ENCODE peak calls at places on chromosomes 2 and 18, in seven cellular contexts. F, M, R, D, C, X and S are unnamed samples.

GRCh38 chr18:10727477-10727876 is 201.7 kb downstream of the NAPG start:
- DNase-seq in M (no peak), X (no peak), R (no peak), F (no peak), D (no peak), C (no peak), S (no peak)

GRCh38 chr2:173990970-173991819 is 26.0 kb upstream of the SP3 start:
- DNase-seq in C (peak), X (peak), D (no peak), F (no peak), R (peak), M (peak), S (no peak)

GRCh38 chr2:162091325-162092007 is 17.5 kb upstream of the DPP4 start:
- DNase-seq in D (no peak), M (no peak), C (no peak), X (no peak), R (no peak), F (no peak), S (no peak)

GRCh38 chr2:18891598-18892345 is 302.4 kb upstream of the NT5C1B start:
- DNase-seq in C (no peak), M (no peak), F (no peak), D (no peak), R (no peak), X (no peak), S (no peak)

GRCh38 chr18:60508108-60508507 is 135.5 kb upstream of the MC4R start:
- DNase-seq in R (no peak), D (no peak), X (no peak), M (no peak), C (no peak), F (no peak), S (no peak)

GRCh38 chr18:49011291-49011746 is 60.6 kb upstream of the SMAD7 start:
- DNase-seq in D (no peak), X (no peak), R (peak), F (no peak), C (no peak), M (peak), S (no peak)

GRCh38 chr2:159349674-159350299 is 63.3 kb upstream of the WDSUB1 start:
- DNase-seq in M (no peak), R (no peak), F (no peak), D (no peak), C (no peak), X (no peak), S (no peak)

GRCh38 chr2:157936464-157936863 is 60.3 kb upstream of the ACVR1 start:
- DNase-seq in R (no peak), F (no peak), D (peak), C (no peak), X (no peak), M (no peak), S (no peak)

GRCh38 chr2:88179228-88179679 is 9.1 kb downstream of the THNSL2 start:
- DNase-seq in C (no peak), M (peak), R (no peak), F (no peak), D (no peak), X (no peak), S (no peak)

GRCh38 chr18:48007955-48008701 is 77.7 kb upstream of the SMAD2 start:
- DNase-seq in M (peak), D (peak), C (no peak), X (peak), R (peak), F (peak), S (peak)

GRCh38 chr2:190948671-190949070 is 65.3 kb downstream of the STAT1 start:
- DNase-seq in X (no peak), C (no peak), F (no peak), D (peak), R (no peak), M (peak), S (no peak)

GRCh38 chr2:100301881-100302584 is 20.3 kb downstream of the LONRF2 start:
- DNase-seq in R (no peak), M (no peak), C (no peak), D (no peak), X (no peak), F (no peak), S (no peak)

GRCh38 chr18:59042477-59042842 is 97.2 kb upstream of the SEC11C start:
- DNase-seq in D (no peak), C (no peak), R (no peak), X (no peak), M (no peak), F (no peak), S (no peak)

GRCh38 chr18:32770181-32770650 is 2.6 kb downstream of the KLHL14 start:
- DNase-seq in D (no peak), C (no peak), M (peak), R (no peak), X (no peak), F (peak), S (no peak)

GRCh38 chr18:26470011-26470637 is 78.2 kb downstream of the KCTD1 start:
- DNase-seq in D (peak), C (no peak), X (no peak), M (no peak), R (no peak), F (peak), S (no peak)

GRCh38 chr2:98569915-98570314 is 38.4 kb downstream of the COA5 start:
- DNase-seq in F (no peak), D (no peak), C (no peak), X (no peak), R (no peak), M (no peak), S (no peak)

GRCh38 chr2:167582619-167583018 is 664.8 kb downstream of the STK39 start:
- DNase-seq in R (no peak), C (no peak), F (no peak), D (no peak), M (no peak), X (no peak), S (no peak)

GRCh38 chr2:61059382-61059781 is 6.3 kb upstream of the SANBR start:
- DNase-seq in M (no peak), X (no peak), C (no peak), F (no peak), D (no peak), R (no peak), S (no peak)

GRCh38 chr2:238243496-238244076 is 3.7 kb upstream of the HES6 start:
- DNase-seq in R (no peak), X (no peak), F (no peak), C (no peak), D (no peak), M (no peak), S (no peak)

GRCh38 chr2:72300147-72300684 is 152.6 kb upstream of the CYP26B1 start:
- DNase-seq in D (no peak), C (no peak), F (no peak), R (no peak), M (no peak), X (no peak), S (no peak)

GRCh38 chr2:215454519-215454918 is 18.7 kb upstream of the FN1 start:
- DNase-seq in M (no peak), R (no peak), X (no peak), F (peak), D (peak), C (no peak), S (no peak)

GRCh38 chr18:8139971-8140406 is 469.2 kb upstream of the RAB12 start:
- DNase-seq in F (no peak), M (no peak), X (peak), D (no peak), R (peak), C (peak), S (no peak)

GRCh38 chr2:73069041-73069854 is 2.3 kb downstream of the SFXN5 start:
- DNase-seq in X (no peak), F (no peak), R (no peak), C (no peak), D (peak), M (no peak), S (no peak)

GRCh38 chr18:68035709-68036522 is 519.4 kb upstream of the DSEL start:
- DNase-seq in M (no peak), R (no peak), C (no peak), X (no peak), D (peak), F (no peak), S (no peak)

GRCh38 chr2:191155608-191156071 is 4.8 kb upstream of the STAT4 start:
- DNase-seq in F (no peak), R (no peak), X (no peak), M (no peak), C (no peak), D (no peak), S (no peak)

GRCh38 chr2:158726906-158727592 is 68.1 kb upstream of the DAPL1 start:
- DNase-seq in M (no peak), F (peak), D (no peak), C (no peak), X (peak), R (peak), S (peak)

GRCh38 chr2:33583194-33583938 is 15.7 kb downstream of the FAM98A start:
- DNase-seq in R (no peak), M (no peak), C (no peak), D (peak), X (no peak), F (peak), S (no peak)

GRCh38 chr2:120238728-120239487 is 13.7 kb upstream of the RALB start:
- DNase-seq in F (no peak), R (no peak), C (no peak), X (no peak), D (peak), M (no peak), S (no peak)

GRCh38 chr2:43402002-43402401 is 175.6 kb upstream of the ZFP36L2 start:
- DNase-seq in R (no peak), F (no peak), M (no peak), X (no peak), C (no peak), D (no peak), S (no peak)

GRCh38 chr2:23617167-23617787 is 232.3 kb downstream of the KLHL29 start:
- DNase-seq in F (no peak), C (peak), X (peak), R (peak), D (peak), M (peak), S (no peak)

GRCh38 chr18:12571617-12572016 is 86.3 kb downstream of the SPIRE1 start:
- DNase-seq in M (no peak), R (no peak), X (no peak), D (no peak), F (no peak), C (no peak), S (no peak)

GRCh38 chr2:144520718-144521487 is 984 bp upstream of the ZEB2 start:
- DNase-seq in R (no peak), F (no peak), D (no peak), X (no peak), C (no peak), M (no peak), S (no peak)

GRCh38 chr18:3538954-3539617 is 89.1 kb downstream of the TGIF1 start:
- DNase-seq in C (no peak), D (no peak), X (no peak), F (no peak), R (no peak), M (no peak), S (no peak)

GRCh38 chr18:3544537-3544936 is 94.6 kb downstream of the TGIF1 start:
- DNase-seq in C (no peak), X (no peak), M (no peak), D (no peak), F (no peak), R (no peak), S (no peak)

GRCh38 chr18:3540805-3541548 is 91.0 kb downstream of the TGIF1 start:
- DNase-seq in X (no peak), R (no peak), M (no peak), D (no peak), C (no peak), F (no peak), S (no peak)

GRCh38 chr18:3538456-3538855 is 88.5 kb downstream of the TGIF1 start:
- DNase-seq in D (no peak), R (no peak), M (no peak), X (no peak), C (no peak), F (no peak), S (peak)

GRCh38 chr18:3541549-3542386 is 91.8 kb downstream of the TGIF1 start:
- DNase-seq in M (no peak), X (no peak), F (no peak), C (no peak), R (no peak), D (no peak), S (no peak)
- H3K27ac ChIP-seq in M (no peak), X (no peak), F (no peak), C (no peak), R (no peak), D (no peak), S (no peak)

DNA sequence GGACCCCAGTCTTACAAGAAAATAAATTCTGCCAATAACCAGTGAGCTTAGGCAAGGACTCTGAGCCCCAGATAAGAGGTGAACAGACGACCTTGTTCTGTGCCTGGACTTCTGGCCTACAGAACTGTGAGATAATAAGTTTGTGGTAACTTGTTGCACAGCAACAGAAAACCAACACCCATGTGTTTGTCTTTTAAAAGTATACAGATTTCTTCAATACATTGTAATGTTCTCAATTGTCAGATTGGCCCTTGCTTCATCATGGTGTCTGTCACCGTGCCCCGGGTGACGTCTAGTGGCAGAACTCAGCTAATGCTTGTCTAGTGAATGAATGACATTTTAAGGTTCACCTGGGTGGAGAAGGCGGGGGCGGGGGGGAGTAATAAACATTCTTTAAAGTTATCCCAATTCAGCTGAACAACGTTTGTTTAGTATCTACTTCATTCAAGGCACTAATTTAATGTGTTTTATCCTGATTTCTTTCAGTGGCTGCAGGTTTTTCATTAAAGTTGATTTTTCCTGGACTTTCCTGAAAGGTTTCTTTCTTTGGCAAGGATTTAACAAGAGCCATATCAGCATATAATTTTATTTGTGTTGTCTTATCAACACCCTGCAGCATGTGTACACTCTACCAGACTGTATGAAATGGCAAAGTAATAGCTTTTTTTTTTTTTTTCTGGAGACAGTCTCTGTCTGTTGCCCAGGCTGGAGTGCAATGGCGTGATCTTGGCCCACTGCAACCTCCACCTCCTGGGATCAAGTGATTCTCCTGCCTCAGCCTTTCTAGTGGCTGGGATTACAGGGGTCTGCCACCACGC is 123.8 kb upstream of the DLX2 start:
- DNase-seq in R (no peak), X (no peak), M (peak), D (no peak), C (no peak), F (no peak), S (no peak)
- TF ChIP-seq CTCF in R (no peak), X (peak), M (peak), D (no peak), C (no peak), F (no peak), S (no peak)

DNA sequence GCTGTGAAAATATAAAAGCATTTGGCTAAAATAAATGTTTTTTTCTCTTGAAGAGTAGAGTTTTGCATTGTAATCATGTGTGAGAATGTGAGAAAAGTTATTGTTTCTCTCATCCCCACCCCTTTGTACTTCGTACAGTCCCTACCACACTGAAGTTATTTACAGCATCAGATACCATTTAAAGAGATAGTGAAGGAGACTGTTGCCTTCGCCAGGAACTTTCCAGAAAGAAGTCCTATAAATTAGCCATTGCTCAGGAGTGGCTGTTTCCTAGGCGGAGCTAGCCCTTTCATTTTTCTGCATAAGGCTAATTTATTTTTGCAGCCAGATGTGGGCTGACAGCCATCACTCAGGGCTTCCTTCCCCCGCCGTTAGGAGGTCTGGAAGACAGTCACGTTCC is 16.9 kb downstream of the TSHZ1 start:
- DNase-seq in F (no peak), M (no peak), C (no peak), X (no peak), R (no peak), D (no peak), S (no peak)
- H3K4me3 ChIP-seq in F (no peak), M (no peak), C (no peak), X (peak), R (peak), D (no peak), S (no peak)

DNA sequence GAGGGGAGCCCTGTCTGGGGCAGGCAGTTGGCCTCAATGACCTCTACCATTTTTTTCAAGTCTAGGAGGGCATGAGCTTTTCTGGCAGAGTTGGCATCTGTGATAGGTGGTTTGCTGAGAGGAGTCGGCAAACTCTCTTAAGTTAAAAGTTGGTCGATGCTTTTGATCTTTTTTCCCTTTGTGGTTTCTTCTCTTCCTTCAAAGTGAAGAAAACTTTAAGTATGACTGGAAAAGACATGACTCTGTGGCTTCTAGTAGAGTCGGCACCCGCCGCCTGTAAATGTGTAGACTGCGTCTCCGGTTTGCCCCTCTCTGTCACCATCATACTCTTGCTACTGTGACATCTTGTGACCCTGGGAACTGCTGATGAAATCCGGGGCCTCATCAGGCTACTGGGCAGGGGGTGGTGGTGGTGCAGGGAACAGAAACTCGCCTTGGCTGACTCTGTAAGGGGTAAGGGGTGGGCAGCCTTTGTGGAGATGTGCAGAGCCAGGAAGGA is 21.1 kb downstream of the INPP5D start:
- DNase-seq in F (no peak), C (no peak), M (no peak), D (no peak), R (no peak), X (no peak), S (no peak)
- H3K27ac ChIP-seq in F (no peak), C (no peak), M (no peak), D (no peak), R (no peak), X (no peak), S (peak)

GRCh38 chr2:7379799-7380198 is 462.6 kb downstream of the RNF144A start:
- DNase-seq in R (no peak), C (no peak), F (no peak), X (no peak), M (peak), D (no peak), S (no peak)
- TF ChIP-seq CTCF in R (no peak), C (no peak), F (peak), X (no peak), M (no peak), D (no peak), S (no peak)

GRCh38 chr2:207143474-207144190 is 22.1 kb downstream of the KLF7 start:
- DNase-seq in M (peak), X (peak), D (peak), C (peak), F (peak), R (peak), S (no peak)
- H3K4me3 ChIP-seq in M (no peak), X (peak), D (no peak), C (no peak), F (peak), R (peak), S (no peak)

DNA sequence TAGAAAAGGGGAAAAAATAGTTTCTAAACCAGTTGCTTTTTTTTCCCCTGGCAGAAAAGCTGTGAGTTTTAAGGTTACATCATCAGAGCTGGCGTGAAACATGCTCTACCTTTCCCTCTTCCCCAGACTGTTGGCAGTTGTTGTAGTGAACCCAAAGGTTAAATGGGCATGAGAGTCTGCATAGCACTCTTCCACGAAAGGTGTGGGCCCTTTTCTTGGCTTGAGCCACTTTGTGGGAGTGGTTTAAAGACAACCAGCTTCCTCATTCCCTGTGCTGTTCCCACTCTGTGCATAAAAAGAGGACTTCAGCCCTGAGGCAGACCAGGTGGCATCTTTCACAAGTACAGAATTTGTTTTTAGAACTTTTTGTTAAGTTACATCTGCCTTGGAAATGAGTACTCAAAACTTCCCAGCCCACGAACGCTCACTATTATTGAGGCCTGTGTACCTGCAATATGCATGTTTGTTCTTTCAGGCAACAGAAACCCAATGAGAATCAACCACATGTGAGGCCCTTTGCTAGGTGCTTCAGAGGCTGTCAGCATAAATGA is 243.8 kb downstream of the BABAM2 start:
- DNase-seq in C (no peak), X (no peak), M (peak), D (no peak), F (no peak), R (no peak), S (no peak)
- H3K27ac ChIP-seq in C (no peak), X (peak), M (peak), D (no peak), F (no peak), R (no peak), S (peak)